ENCODE peak calls at places on chromosomes 7 and 10, in four cellular contexts. J is MM.1S, G is PC-3, P is HCT116. Z is an unnamed sample.
A peak's percentile ranks its signal among the peaks of the same experiment; 100 is the strongest.

GRCh38 chr10:69202332-69202731 is 17.8 kb upstream of the HKDC1 start:
- DNase-seq in G (no peak), J (peak; percentile 24), P (no peak), Z (no peak)

GRCh38 chr10:78385599-78385998 is 351.9 kb downstream of the RPS24 start:
- DNase-seq in J (no peak), P (no peak), G (no peak), Z (no peak)

GRCh38 chr10:119359025-119359424 is 151.7 kb downstream of the GRK5 start:
- DNase-seq in G (no peak), J (no peak), P (no peak), Z (no peak)

GRCh38 chr10:20100157-20100556 is 283.9 kb downstream of the PLXDC2 start:
- DNase-seq in P (no peak), J (no peak), G (no peak), Z (no peak)

GRCh38 chr7:87543623-87544022 is 57.1 kb downstream of the ABCB1 start:
- DNase-seq in P (no peak), J (peak; percentile 46), G (no peak), Z (no peak)

GRCh38 chr10:48792687-48793096 is 108.0 kb downstream of the WDFY4 start:
- DNase-seq in G (peak; percentile 87), P (no peak), J (no peak), Z (no peak)

GRCh38 chr10:96257944-96258343 is 13.4 kb downstream of the BLNK start:
- DNase-seq in G (no peak), J (peak; percentile 67), P (no peak), Z (no peak)

GRCh38 chr10:125060851-125061556 is 99.4 kb downstream of the CTBP2 start:
- DNase-seq in P (peak; percentile 40), G (peak; percentile 74), J (no peak), Z (peak; percentile 84)

GRCh38 chr10:113718974-113719822 is 32.3 kb upstream of the PLEKHS1 start:
- DNase-seq in G (no peak), J (no peak), P (no peak), Z (no peak)

GRCh38 chr10:6148908-6149307 is 53.8 kb upstream of the PFKFB3 start:
- DNase-seq in G (peak; percentile 16), P (no peak), J (no peak), Z (no peak)

GRCh38 chr7:155663942-155664341 is 19.5 kb downstream of the RBM33 start:
- DNase-seq in J (no peak), P (no peak), G (no peak), Z (no peak)

GRCh38 chr10:79026341-79026761 is 42.4 kb upstream of the ZMIZ1 start:
- DNase-seq in J (no peak), G (no peak), P (no peak), Z (no peak)

GRCh38 chr7:16905300-16906044 is 23.7 kb upstream of the AGR3 start:
- DNase-seq in G (peak; percentile 68), J (no peak), P (no peak), Z (peak; percentile 28)

GRCh38 chr10:86113044-86113443 is 253.6 kb downstream of the GRID1 start:
- DNase-seq in G (no peak), P (no peak), J (no peak), Z (no peak)

GRCh38 chr7:139043823-139044812 is 8.3 kb upstream of the ZC3HAV1L start:
- DNase-seq in J (no peak), P (no peak), G (no peak), Z (no peak)

GRCh38 chr10:88245974-88246511 is 337.1 kb downstream of the RNLS start:
- DNase-seq in P (no peak), G (no peak), J (no peak), Z (no peak)

GRCh38 chr10:60099998-60100747 is 193.8 kb upstream of the CCDC6 start:
- DNase-seq in G (peak; percentile 88), J (peak; percentile 50), P (peak; percentile 39), Z (peak; percentile 66)

GRCh38 chr10:32929634-32930033 is 28.4 kb downstream of the ITGB1 start:
- DNase-seq in G (peak; percentile 71), J (no peak), P (no peak), Z (no peak)

GRCh38 chr7:36736827-36737211 is 12.5 kb upstream of the AOAH start:
- DNase-seq in G (no peak), J (peak; percentile 46), P (no peak), Z (no peak)

GRCh38 chr10:74190494-74190893 is 39.5 kb downstream of the ADK start:
- DNase-seq in J (no peak), P (no peak), G (peak; percentile 81), Z (no peak)

GRCh38 chr10:116864436-116864835 is 15.1 kb downstream of the ENO4 start:
- DNase-seq in P (no peak), G (no peak), J (no peak), Z (no peak)

GRCh38 chr10:86992929-86993328 is 24.6 kb downstream of the ADIRF start:
- DNase-seq in J (no peak), P (no peak), G (no peak), Z (no peak)

GRCh38 chr10:86189891-86190290 is 176.7 kb downstream of the GRID1 start:
- DNase-seq in G (no peak), J (no peak), P (no peak), Z (no peak)

GRCh38 chr7:159119026-159119741 is 25.5 kb downstream of the VIPR2 start:
- DNase-seq in J (no peak), P (no peak), G (no peak), Z (no peak)

GRCh38 chr10:52570490-52570889 is 202.1 kb downstream of the MBL2 start:
- DNase-seq in P (no peak), J (no peak), G (no peak), Z (no peak)

GRCh38 chr7:1922870-1923236 is 252.8 kb downstream of the ELFN1 start:
- DNase-seq in G (peak; percentile 20), P (no peak), J (no peak), Z (no peak)
- H4K20me1 ChIP-seq in G (no peaks in the 10 kb centered on the region), P (no peaks in the 10 kb centered on the region), J (no peaks in the 10 kb centered on the region), Z (no peaks in the 10 kb centered on the region)

DNA sequence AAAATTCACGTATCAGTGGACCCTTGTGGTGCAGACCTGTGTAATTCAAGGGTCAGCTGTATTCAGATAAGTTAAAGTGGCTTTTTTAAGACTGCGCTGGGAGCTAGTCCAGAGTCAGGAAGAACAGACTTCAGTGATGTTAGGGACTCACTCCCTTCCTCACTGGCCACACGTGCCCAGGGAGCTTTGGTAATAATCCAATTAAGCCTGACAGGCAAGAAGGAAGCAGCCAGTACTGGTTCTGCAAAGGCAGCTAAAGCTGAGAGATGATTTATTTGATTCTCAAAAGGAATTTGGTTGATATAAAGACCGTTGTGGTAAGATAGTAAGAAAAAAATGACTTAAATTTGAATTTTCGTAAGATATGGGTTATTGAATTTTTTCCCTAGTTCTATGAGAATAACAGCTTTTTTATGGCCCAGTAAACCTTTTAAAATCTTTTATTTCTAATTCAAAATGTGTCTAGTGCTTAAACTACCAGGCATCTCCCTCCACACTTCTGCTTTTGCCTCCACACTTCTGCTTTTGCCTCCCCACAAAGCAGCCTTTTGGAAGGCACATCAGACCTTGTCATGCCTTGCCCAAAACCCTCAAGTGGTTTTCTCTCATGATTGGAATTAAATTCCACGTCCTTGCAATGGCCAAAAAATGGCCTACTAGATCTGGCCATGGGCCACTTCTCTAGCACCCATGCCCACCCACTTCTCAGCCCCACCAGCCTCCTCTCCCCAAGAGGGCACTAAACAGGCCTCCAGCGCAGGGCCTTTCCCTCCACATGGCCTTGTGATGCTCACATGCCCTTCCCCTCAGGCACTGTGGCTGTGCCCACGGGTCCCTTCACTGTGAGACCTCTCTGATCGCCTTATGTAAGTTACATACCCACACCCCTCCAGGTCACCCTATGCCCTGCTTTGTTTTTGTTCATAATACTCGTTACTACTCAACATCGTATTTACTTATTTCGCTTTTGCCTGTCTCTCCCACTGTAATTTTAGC is 92.5 kb downstream of the POU6F2 start:
- DNase-seq in G (no peak), P (no peak), J (no peak), Z (peak; percentile 53)
- TF ChIP-seq EZH2phosphoT487 in G (no peak), P (no peak), J (no peak), Z (no peak)

GRCh38 chr10:21526952-21527633 is 1.6 kb upstream of the SKIDA1 start:
- DNase-seq in J (peak; percentile 51), G (peak; percentile 55), P (no peak), Z (peak; percentile 80)
- H3K9ac ChIP-seq in J (peak overlapping the region; percentile 62), G (peak overlapping the region; percentile 89), P (peak overlapping the region; percentile 86), Z (peak overlapping the region; percentile 95)

GRCh38 chr7:28685291-28685659 is 272.9 kb downstream of the TRIL start:
- DNase-seq in G (no peak), P (no peak), J (no peak), Z (no peak)

GRCh38 chr7:28686418-28686800 is 271.7 kb downstream of the TRIL start:
- DNase-seq in G (peak; percentile 58), P (no peak), J (no peak), Z (peak; percentile 80)

GRCh38 chr7:28687631-28688030 is 270.5 kb downstream of the TRIL start:
- DNase-seq in G (no peak), J (no peak), P (no peak), Z (no peak)

GRCh38 chr7:28684729-28685211 is 272.5 kb downstream of the CREB5 start:
- DNase-seq in J (no peak), P (no peak), G (no peak), Z (no peak)

DNA sequence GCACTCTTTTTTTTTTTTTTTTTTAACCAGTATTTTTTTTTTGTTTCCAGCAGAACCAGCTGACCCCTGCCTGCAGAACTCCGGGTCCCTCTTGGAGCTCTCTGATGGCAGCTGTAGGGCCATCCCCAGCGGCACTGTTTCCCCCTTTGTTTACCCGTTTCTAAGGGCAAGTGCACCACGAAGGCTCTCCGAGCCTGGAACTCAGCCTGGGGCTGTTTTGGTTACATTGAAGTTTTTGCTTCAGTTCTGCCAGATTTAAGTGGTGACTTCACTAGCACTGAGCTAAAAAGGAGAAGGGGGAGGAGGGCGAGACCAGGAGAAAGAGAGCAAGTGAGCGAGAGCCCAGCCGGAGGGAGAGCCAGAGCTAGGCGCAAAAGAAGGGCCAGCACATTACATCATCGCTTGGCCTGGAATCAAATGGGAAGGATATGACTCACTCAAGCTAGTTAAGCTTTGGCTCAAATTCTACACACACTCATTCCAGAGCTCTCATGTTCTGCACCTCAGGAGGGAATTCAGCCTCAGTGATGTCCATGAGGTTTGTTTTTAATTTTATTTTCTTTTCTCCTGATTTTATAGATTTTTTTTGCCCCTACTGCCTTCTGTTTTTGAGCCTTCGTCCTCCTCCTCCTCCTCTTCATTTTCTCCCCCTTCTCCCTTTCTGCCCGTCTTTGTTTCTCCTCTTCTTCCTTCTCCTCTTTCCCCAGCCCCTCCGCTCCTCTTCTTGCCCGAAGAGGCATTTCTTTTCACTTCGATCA is 272.3 kb downstream of the TRIL start:
- DNase-seq in G (peak; percentile 97), J (no peak), P (peak; percentile 65), Z (peak; percentile 58)
- H4K20me1 ChIP-seq in G (no peaks in the 10 kb centered on the region), J (no peaks in the 10 kb centered on the region), P (no peaks in the 10 kb centered on the region), Z (no peaks in the 10 kb centered on the region)

DNA sequence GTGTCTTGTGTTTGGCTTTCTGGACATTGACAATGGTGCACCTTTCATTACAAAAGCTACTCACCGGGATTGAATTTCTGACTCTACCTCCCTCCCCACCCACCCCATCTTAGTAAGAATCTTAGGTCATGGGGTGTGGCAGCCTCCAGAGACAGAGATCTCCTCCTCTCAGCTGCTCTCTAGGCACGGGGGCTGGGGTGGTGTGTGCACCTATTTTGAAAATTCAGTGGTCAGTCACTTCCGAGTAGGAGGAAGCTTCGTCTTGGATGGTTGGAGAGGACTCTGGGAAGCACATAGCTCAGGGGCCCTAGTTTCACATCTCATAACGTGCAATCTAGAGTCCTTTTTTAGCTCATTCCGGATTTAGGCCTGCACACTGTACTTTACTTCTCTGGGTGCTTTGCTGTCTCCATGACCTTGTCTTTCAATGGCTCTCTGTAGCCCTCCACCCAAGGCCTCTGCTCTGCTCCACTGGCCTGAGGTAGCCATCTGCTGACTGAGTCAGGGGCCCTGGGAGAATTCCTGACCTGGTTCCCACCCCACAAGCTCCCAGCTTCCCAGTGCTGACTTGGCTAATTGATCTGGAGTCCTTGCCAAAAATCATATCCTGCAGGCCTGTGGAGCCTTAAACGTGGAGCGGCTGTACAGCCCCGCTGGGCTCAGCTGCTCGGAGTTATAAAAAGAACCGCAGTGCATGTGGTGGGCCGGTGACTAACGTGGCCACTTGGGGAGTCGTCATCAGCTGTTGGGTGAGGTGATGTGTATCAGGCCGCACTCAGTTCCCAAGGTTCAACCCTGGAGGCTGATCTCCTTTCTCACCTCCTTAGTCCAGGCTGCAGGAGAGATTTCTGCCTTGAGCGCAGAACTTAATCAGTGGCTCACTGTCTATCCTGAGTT is 19.3 kb upstream of the ADAMTS14 start:
- DNase-seq in G (no peak), P (no peak), J (no peak), Z (no peak)
- TF ChIP-seq EZH2phosphoT487 in G (no peak), P (no peak), J (no peak), Z (no peak)